ENCODE peak calls at places on chromosomes 1 and 21, in five cellular contexts. R is IMR-90, T is WERI-Rb-1, K is adrenal gland, C is iPS DF 6.9. S is an unnamed sample.

GRCh38 chr21:36664678-36665022 is 34.3 kb upstream of the SIM2 start:
- DNase-seq in R (no peak), T (no peak), K (no peak), C (no peak), S (no peak)

GRCh38 chr1:174584071-174584470 is 136.3 kb downstream of the GPR52 start:
- DNase-seq in R (no peak), T (no peak), K (no peak), C (no peak), S (no peak)

GRCh38 chr1:99264201-99265021 is at the start of gene PLPPR4:
- DNase-seq in R (peak; percentile 43), T (peak; percentile 63), K (peak; percentile 17), C (no peak), S (peak; percentile 78)

GRCh38 chr1:145977016-145977415 is 12.5 kb downstream of the POLR3GL start:
- DNase-seq in R (no peak), T (no peak), K (peak; percentile 11), C (no peak), S (no peak)

GRCh38 chr1:154749078-154749760 is 120.9 kb downstream of the KCNN3 start:
- DNase-seq in R (peak; percentile 23), T (peak; percentile 62), K (no peak), C (no peak), S (peak; percentile 69)

GRCh38 chr21:14740116-14740515 is 194.0 kb upstream of the SAMSN1 start:
- DNase-seq in R (no peak), T (no peak), K (no peak), C (no peak), S (no peak)

GRCh38 chr1:25467616-25468015 is 36.9 kb downstream of the MACO1 start:
- DNase-seq in R (no peak), T (no peak), K (no peak), C (no peak), S (no peak)

GRCh38 chr1:156308078-156308477 is 9.0 kb upstream of the VHLL start:
- DNase-seq in R (peak; percentile 83), T (no peak), K (no peak), C (no peak), S (peak; percentile 25)

GRCh38 chr1:227192163-227192562 is 126.1 kb downstream of the CDC42BPA start:
- DNase-seq in R (peak; percentile 98), T (no peak), K (peak; percentile 47), C (no peak), S (peak; percentile 77)

GRCh38 chr21:30831194-30831765 is 1.7 kb upstream of the KRTAP7-1 start:
- DNase-seq in R (no peak), T (peak; percentile 30), K (no peak), C (peak; percentile 20), S (peak; percentile 9)

GRCh38 chr1:90795396-90795795 is 78.3 kb upstream of the BARHL2 start:
- DNase-seq in R (no peak), T (no peak), K (no peak), C (no peak), S (no peak)

GRCh38 chr1:58909162-58909560 is 125.3 kb upstream of the JUN start:
- DNase-seq in R (peak; percentile 84), T (no peak), K (no peak), C (no peak), S (peak; percentile 64)

GRCh38 chr1:60169206-60169605 is 95.6 kb upstream of the C1orf87 start:
- DNase-seq in R (no peak), T (no peak), K (no peak), C (no peak), S (no peak)

GRCh38 chr1:116902718-116903390 is 6.9 kb upstream of the PTGFRN start:
- DNase-seq in R (no peak), T (no peak), K (no peak), C (no peak), S (no peak)

GRCh38 chr1:171226757-171227370 is 21.4 kb upstream of the FMO1 start:
- DNase-seq in R (peak; percentile 80), T (peak; percentile 12), K (peak; percentile 31), C (no peak), S (peak; percentile 91)

GRCh38 chr1:198937231-198938031 is 298.6 kb downstream of the PTPRC start:
- DNase-seq in R (peak; percentile 95), T (peak; percentile 66), K (peak; percentile 66), C (no peak), S (peak; percentile 94)

GRCh38 chr21:32140212-32141008 is 138.4 kb downstream of the MIS18A start:
- DNase-seq in R (no peak), T (peak; percentile 24), K (no peak), C (no peak), S (no peak)

GRCh38 chr1:50970927-50971582 is 1.0 kb downstream of the CDKN2C start:
- DNase-seq in R (no peak), T (no peak), K (no peak), C (no peak), S (no peak)

GRCh38 chr1:183610053-183610452 is 19.8 kb upstream of the NCF2 start:
- DNase-seq in R (no peak), T (no peak), K (no peak), C (no peak), S (no peak)

GRCh38 chr1:59638172-59638800 is 176.5 kb upstream of the HOOK1 start:
- DNase-seq in R (peak; percentile 80), T (no peak), K (no peak), C (no peak), S (no peak)

DNA sequence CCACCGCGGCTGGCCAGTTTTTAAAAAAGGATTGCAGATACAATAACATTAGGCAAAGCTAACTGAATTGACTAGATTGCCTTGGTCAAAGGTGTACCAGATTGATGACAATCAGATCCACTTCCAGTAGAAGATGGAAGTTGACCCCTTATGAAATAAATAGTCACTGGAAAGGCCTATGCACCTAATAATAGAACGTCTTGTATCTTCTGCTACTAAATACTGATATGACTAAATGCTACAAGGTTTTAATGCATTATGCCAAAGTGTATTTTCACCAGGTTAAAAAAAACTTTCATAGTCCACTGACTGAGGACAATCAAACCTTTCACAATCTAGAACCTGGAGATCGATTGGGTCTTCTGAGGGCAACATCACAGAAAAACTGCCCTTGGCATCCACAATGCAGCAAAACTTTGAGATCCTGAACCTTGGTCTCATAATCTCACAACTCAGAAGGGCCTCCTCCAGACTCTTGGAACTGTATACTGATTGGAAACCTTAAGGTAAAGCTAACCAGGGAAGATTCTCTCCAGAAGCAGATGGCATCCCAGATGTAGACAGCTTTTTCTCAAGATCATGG is 7.8 kb upstream of the RBBP5 start:
- DNase-seq in R (no peak), T (no peak), K (no peak), C (no peak), S (no peak)
- H3K36me3 ChIP-seq in R (no peaks in the 10 kb centered on the region), T (no peaks in the 10 kb centered on the region), K (no peaks in the 10 kb centered on the region), C (no peaks in the 10 kb centered on the region), S (no peaks in the 10 kb centered on the region)

DNA sequence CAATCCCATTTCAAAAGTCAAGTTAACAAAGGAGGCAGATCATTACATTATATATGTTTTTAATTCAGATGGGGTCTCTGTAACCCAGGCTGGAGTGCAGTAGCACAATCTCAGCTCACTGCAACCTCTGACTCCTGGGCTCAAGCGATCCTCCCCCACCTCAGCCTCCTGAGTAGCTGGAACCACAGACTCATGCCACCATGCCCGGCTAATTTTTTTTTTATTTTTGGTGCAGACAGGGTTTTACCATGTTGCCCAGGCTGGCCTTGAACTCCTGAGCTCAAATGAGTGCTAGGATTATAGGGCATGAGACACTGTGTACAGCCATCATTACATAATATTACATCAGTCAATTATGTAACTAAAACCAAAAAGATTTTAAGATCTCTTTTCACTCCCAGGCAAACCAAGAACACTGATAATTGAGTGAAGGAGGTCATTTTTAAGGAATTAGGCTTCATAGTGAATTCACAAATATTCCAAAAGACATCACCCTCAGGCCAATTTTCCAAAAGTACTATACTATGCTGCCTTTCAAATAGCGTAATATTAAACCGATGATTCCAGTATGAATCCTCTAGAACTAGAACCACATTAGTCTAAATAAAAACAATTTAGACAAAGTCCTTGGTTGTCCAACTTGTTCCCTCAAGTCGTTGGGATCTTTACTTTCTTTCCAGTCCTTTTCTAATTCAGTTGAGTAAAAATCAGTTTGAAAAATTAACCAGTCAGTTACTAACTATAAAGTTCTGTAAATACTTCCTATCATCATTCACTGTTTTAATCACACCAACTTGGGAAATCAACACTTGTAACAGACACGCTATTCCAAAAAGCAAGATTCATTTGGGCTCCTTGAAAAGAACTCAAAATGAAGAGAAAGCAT is 16.1 kb downstream of the TOMM20 start:
- DNase-seq in R (no peak), T (no peak), K (no peak), C (no peak), S (no peak)
- H3K36me3 ChIP-seq in R (peaks cover 55% of the 10 kb centered on the region), T (peaks cover 88% of the 10 kb centered on the region), K (no peaks in the 10 kb centered on the region), C (peaks cover 23% of the 10 kb centered on the region), S (peaks cover 71% of the 10 kb centered on the region)

GRCh38 chr1:55143686-55144085 is 71.5 kb downstream of the USP24 start:
- DNase-seq in R (no peak), T (peak; percentile 65), K (no peak), C (peak; percentile 33), S (no peak)

GRCh38 chr1:55144886-55145285 is 70.3 kb downstream of the USP24 start:
- DNase-seq in R (no peak), T (no peak), K (no peak), C (no peak), S (no peak)

GRCh38 chr1:55150880-55151582 is 64.1 kb downstream of the USP24 start:
- DNase-seq in R (no peak), T (no peak), K (no peak), C (no peak), S (no peak)

GRCh38 chr1:55146781-55147180 is 68.4 kb downstream of the USP24 start:
- DNase-seq in R (no peak), T (no peak), K (peak; percentile 33), C (no peak), S (no peak)

GRCh38 chr1:55147504-55147903 is 67.7 kb downstream of the USP24 start:
- DNase-seq in R (no peak), T (no peak), K (no peak), C (no peak), S (no peak)
- H3K36me3 ChIP-seq in R (peaks cover 17% of the 10 kb centered on the region), T (peaks cover 36% of the 10 kb centered on the region), K (no peaks in the 10 kb centered on the region), C (no peaks in the 10 kb centered on the region), S (peaks cover 52% of the 10 kb centered on the region)

GRCh38 chr1:29211086-29212030 is 19.4 kb downstream of the MECR start:
- DNase-seq in R (no peak), T (peak; percentile 68), K (no peak), C (no peak), S (peak; percentile 30)

GRCh38 chr1:29208462-29208861 is 22.3 kb downstream of the MECR start:
- DNase-seq in R (no peak), T (no peak), K (no peak), C (no peak), S (no peak)

GRCh38 chr1:29209173-29209572 is 21.6 kb downstream of the MECR start:
- DNase-seq in R (peak; percentile 72), T (no peak), K (no peak), C (no peak), S (no peak)

GRCh38 chr1:29213055-29213454 is 17.7 kb downstream of the MECR start:
- DNase-seq in R (no peak), T (no peak), K (no peak), C (no peak), S (no peak)

DNA sequence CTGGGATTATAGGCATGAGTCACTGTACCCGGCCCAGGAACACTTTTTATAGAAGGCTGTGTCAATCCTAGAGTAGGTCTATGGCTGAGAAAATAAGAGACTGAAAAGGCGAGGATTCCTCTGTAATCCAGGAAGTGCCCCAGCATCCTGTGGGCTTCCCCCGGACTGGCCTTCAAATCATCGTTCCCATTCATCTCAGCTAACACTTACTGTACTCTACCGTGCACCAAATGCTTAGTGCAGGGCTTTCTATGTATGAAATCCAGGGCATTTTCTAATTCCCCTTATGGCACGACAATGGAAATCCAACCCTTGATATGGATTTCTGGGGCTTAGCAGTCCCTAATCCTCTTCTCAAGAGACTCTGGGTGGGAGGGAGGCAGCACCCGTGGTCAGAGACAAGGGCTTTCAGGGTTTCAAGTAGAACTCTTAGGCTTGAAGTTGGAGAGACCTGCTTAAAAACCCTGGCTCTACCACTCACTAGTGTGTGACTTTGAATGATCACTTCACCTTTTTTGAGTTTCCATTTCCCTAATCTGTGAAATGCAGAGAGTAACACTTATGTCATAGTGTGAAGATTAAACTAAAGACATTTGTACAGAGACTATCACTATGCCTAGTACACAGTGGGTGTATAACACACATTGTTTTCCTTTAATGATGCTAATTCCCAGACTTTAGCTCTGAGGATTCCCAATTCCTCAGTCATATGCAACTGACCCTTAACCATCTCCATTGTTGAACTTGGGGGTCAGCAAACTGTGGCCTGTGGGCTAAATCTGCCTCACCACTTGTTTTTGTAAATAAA is 20.3 kb downstream of the MECR start:
- DNase-seq in R (no peak), T (peak; percentile 90), K (no peak), C (no peak), S (no peak)
- H3K36me3 ChIP-seq in R (peaks cover 20% of the 10 kb centered on the region), T (peaks cover 24% of the 10 kb centered on the region), K (no peaks in the 10 kb centered on the region), C (peaks cover 25% of the 10 kb centered on the region), S (peaks cover 21% of the 10 kb centered on the region)

S was measured in cardiac muscle cell.